ENCODE peak calls at places on chromosomes 1 and 21, in five cellular contexts. M, T, F, P and E are unnamed samples.

GRCh38 chr1:202952818-202953217 is 5.3 kb downstream of the ADIPOR1 start:
- DNase-seq in F (no peak), P (no peak), M (no peak), T (no peak), E (no peak)

GRCh38 chr1:231044588-231044987 is 4.5 kb upstream of the FAM89A start:
- DNase-seq in T (no peak), P (no peak), M (no peak), F (no peak), E (no peak)

GRCh38 chr1:234507626-234508387 is 28.8 kb upstream of the TARBP1 start:
- DNase-seq in T (no peak), M (no peak), P (no peak), F (no peak), E (no peak)

GRCh38 chr1:191327868-191328267 is 830.4 kb upstream of the RGS18 start:
- DNase-seq in P (no peak), F (no peak), T (no peak), M (no peak), E (no peak)

GRCh38 chr1:160367516-160367900 is 637 bp downstream of the NHLH1 start:
- DNase-seq in M (no peak), F (no peak), P (no peak), T (no peak), E (no peak)

GRCh38 chr1:248348475-248348874 is at the start of gene OR14C36:
- DNase-seq in M (no peak), T (no peak), F (no peak), P (no peak), E (no peak)

GRCh38 chr1:203931953-203932352 is 70.6 kb downstream of the SNRPE start:
- DNase-seq in F (no peak), M (no peak), P (no peak), T (no peak), E (no peak)

GRCh38 chr1:53665996-53666395 is 73.0 kb downstream of the GLIS1 start:
- DNase-seq in P (no peak), F (no peak), M (no peak), T (no peak), E (no peak)

GRCh38 chr1:37020653-37021277 is 13.6 kb downstream of the GRIK3 start:
- DNase-seq in M (no peak), T (peak; percentile 91), F (no peak), P (no peak), E (no peak)

GRCh38 chr1:229554886-229555621 is 3.5 kb downstream of the ABCB10 start:
- DNase-seq in F (no peak), M (no peak), P (no peak), T (no peak), E (no peak)

GRCh38 chr1:178634445-178634844 is 90.6 kb upstream of the RALGPS2 start:
- DNase-seq in T (no peak), P (no peak), F (no peak), M (no peak), E (no peak)

GRCh38 chr21:36069713-36070573 is at the start of gene CBR1:
- DNase-seq in T (peak; percentile 50), P (peak; percentile 97), F (peak; percentile 92), M (peak; percentile 89), E (no peak)

GRCh38 chr21:32726742-32727477 is 903 bp downstream of the SYNJ1 start:
- DNase-seq in P (no peak), F (no peak), T (peak; percentile 23), M (peak; percentile 14), E (no peak)

GRCh38 chr1:46547481-46548383 is 3.7 kb downstream of the KNCN start:
- DNase-seq in M (peak; percentile 68), T (no peak), F (peak; percentile 31), P (peak; percentile 15), E (peak; percentile 40)

GRCh38 chr1:212368073-212368484 is 46.6 kb downstream of the PACC1 start:
- DNase-seq in F (peak; percentile 77), M (peak; percentile 68), T (peak; percentile 32), P (peak; percentile 40), E (peak; percentile 67)

GRCh38 chr1:116666090-116666489 is 1.4 kb downstream of the IGSF3 start:
- DNase-seq in M (no peak), P (no peak), T (no peak), F (no peak), E (no peak)

GRCh38 chr1:219220945-219221344 is 47.3 kb downstream of the LYPLAL1 start:
- DNase-seq in F (no peak), M (peak; percentile 23), T (no peak), P (no peak), E (no peak)

GRCh38 chr1:152533327-152533938 is 19.2 kb downstream of the CRCT1 start:
- DNase-seq in P (peak; percentile 38), F (no peak), M (no peak), T (no peak), E (no peak)

GRCh38 chr1:194167956-194168355 is 981.5 kb upstream of the B3GALT2 start:
- DNase-seq in P (no peak), F (no peak), M (no peak), T (no peak), E (no peak)

GRCh38 chr1:85816606-85817005 is 108.4 kb upstream of the ZNHIT6 start:
- DNase-seq in M (no peak), T (no peak), F (no peak), P (no peak), E (no peak)

GRCh38 chr21:15229390-15229789 is 164.6 kb upstream of the NRIP1 start:
- DNase-seq in P (no peak), F (no peak), M (no peak), T (no peak), E (no peak)

GRCh38 chr1:26541816-26542711 is 12.5 kb downstream of the RPS6KA1 start:
- DNase-seq in P (no peak), M (peak; percentile 88), F (no peak), T (peak; percentile 61), E (no peak)